ENCODE peak calls at places on chromosomes 7 and 10, in nine cellular contexts. One of them, this sample, is unnamed.

GRCh38 chr7:26202019-26202985 is 757 bp downstream of the CBX3 start:
- DNase-seq in fibroblast of lung: peak; percentile 29
- DNase-seq in lung: no peak
- DNase-seq in psoas muscle: peak; percentile 62
- DNase-seq in cardiac muscle cell: peak; percentile 66
- DNase-seq in breast epithelium: no peak
- DNase-seq in ascending aorta: peak; percentile 70
- DNase-seq in CD8-positive, alpha-beta memory T cell: peak; percentile 44
- DNase-seq in Peyer's patch: peak; percentile 49
- DNase-seq in this sample: peak; percentile 57

GRCh38 chr10:14571866-14572507 is 202.7 kb downstream of the FAM107B start:
- DNase-seq in fibroblast of lung: peak; percentile 68
- DNase-seq in lung: peak; percentile 90
- DNase-seq in psoas muscle: no peak
- DNase-seq in cardiac muscle cell: no peak
- DNase-seq in breast epithelium: peak; percentile 59
- DNase-seq in ascending aorta: peak; percentile 79
- DNase-seq in CD8-positive, alpha-beta memory T cell: peak; percentile 40
- DNase-seq in Peyer's patch: peak; percentile 62
- DNase-seq in this sample: peak; percentile 53

GRCh38 chr7:79241288-79242055 is 212.0 kb downstream of the MAGI2 start:
- DNase-seq in fibroblast of lung: peak; percentile 80
- DNase-seq in lung: no peak
- DNase-seq in psoas muscle: no peak
- DNase-seq in cardiac muscle cell: no peak
- DNase-seq in breast epithelium: no peak
- DNase-seq in ascending aorta: no peak
- DNase-seq in CD8-positive, alpha-beta memory T cell: no peak
- DNase-seq in Peyer's patch: no peak
- DNase-seq in this sample: no peak

GRCh38 chr7:13874783-13875182 is 114.7 kb downstream of the ETV1 start:
- DNase-seq in fibroblast of lung: peak; percentile 85
- DNase-seq in lung: no peak
- DNase-seq in psoas muscle: no peak
- DNase-seq in cardiac muscle cell: no peak
- DNase-seq in breast epithelium: no peak
- DNase-seq in ascending aorta: no peak
- DNase-seq in CD8-positive, alpha-beta memory T cell: no peak
- DNase-seq in Peyer's patch: no peak
- DNase-seq in this sample: no peak

GRCh38 chr7:6453737-6454136 is 6.0 kb upstream of the DAGLB start:
- DNase-seq in fibroblast of lung: peak; percentile 93
- DNase-seq in lung: no peak
- DNase-seq in psoas muscle: no peak
- DNase-seq in cardiac muscle cell: no peak
- DNase-seq in breast epithelium: no peak
- DNase-seq in ascending aorta: no peak
- DNase-seq in CD8-positive, alpha-beta memory T cell: no peak
- DNase-seq in Peyer's patch: no peak
- DNase-seq in this sample: no peak

GRCh38 chr10:88110355-88110754 is 246.9 kb downstream of the PTEN start:
- DNase-seq in fibroblast of lung: peak; percentile 82
- DNase-seq in lung: no peak
- DNase-seq in psoas muscle: no peak
- DNase-seq in cardiac muscle cell: no peak
- DNase-seq in breast epithelium: no peak
- DNase-seq in ascending aorta: no peak
- DNase-seq in CD8-positive, alpha-beta memory T cell: no peak
- DNase-seq in Peyer's patch: no peak
- DNase-seq in this sample: no peak

GRCh38 chr10:110566472-110567200 is 859 bp upstream of the SMC3 start:
- DNase-seq in fibroblast of lung: no peak
- DNase-seq in lung: no peak
- DNase-seq in psoas muscle: no peak
- DNase-seq in cardiac muscle cell: no peak
- DNase-seq in breast epithelium: no peak
- DNase-seq in ascending aorta: no peak
- DNase-seq in CD8-positive, alpha-beta memory T cell: no peak
- DNase-seq in Peyer's patch: no peak
- DNase-seq in this sample: no peak

GRCh38 chr10:29659770-29660097 is 25.0 kb upstream of the SVIL start:
- DNase-seq in fibroblast of lung: no peak
- DNase-seq in lung: no peak
- DNase-seq in psoas muscle: no peak
- DNase-seq in cardiac muscle cell: no peak
- DNase-seq in breast epithelium: no peak
- DNase-seq in ascending aorta: no peak
- DNase-seq in CD8-positive, alpha-beta memory T cell: no peak
- DNase-seq in Peyer's patch: no peak
- DNase-seq in this sample: no peak

GRCh38 chr10:88493676-88494483 is 89.2 kb downstream of the RNLS start:
- DNase-seq in fibroblast of lung: peak; percentile 83
- DNase-seq in lung: no peak
- DNase-seq in psoas muscle: no peak
- DNase-seq in cardiac muscle cell: no peak
- DNase-seq in breast epithelium: no peak
- DNase-seq in ascending aorta: no peak
- DNase-seq in CD8-positive, alpha-beta memory T cell: no peak
- DNase-seq in Peyer's patch: no peak
- DNase-seq in this sample: no peak

GRCh38 chr10:31582365-31583052 is 263.5 kb downstream of the ZEB1 start:
- DNase-seq in fibroblast of lung: peak; percentile 31
- DNase-seq in lung: no peak
- DNase-seq in psoas muscle: no peak
- DNase-seq in cardiac muscle cell: no peak
- DNase-seq in breast epithelium: no peak
- DNase-seq in ascending aorta: no peak
- DNase-seq in CD8-positive, alpha-beta memory T cell: no peak
- DNase-seq in Peyer's patch: no peak
- DNase-seq in this sample: no peak

GRCh38 chr7:51020944-51021343 is 238.2 kb upstream of the GRB10 start:
- DNase-seq in fibroblast of lung: no peak
- DNase-seq in lung: no peak
- DNase-seq in psoas muscle: no peak
- DNase-seq in cardiac muscle cell: no peak
- DNase-seq in breast epithelium: no peak
- DNase-seq in ascending aorta: peak; percentile 4
- DNase-seq in CD8-positive, alpha-beta memory T cell: no peak
- DNase-seq in Peyer's patch: no peak
- DNase-seq in this sample: no peak

GRCh38 chr7:139618482-139619366 is 95.2 kb downstream of the CLEC2L start:
- DNase-seq in fibroblast of lung: no peak
- DNase-seq in lung: peak; percentile 41
- DNase-seq in psoas muscle: no peak
- DNase-seq in cardiac muscle cell: peak; percentile 48
- DNase-seq in breast epithelium: no peak
- DNase-seq in ascending aorta: no peak
- DNase-seq in CD8-positive, alpha-beta memory T cell: no peak
- DNase-seq in Peyer's patch: peak; percentile 32
- DNase-seq in this sample: no peak

GRCh38 chr10:109831846-109832245 is 91.5 kb downstream of the XPNPEP1 start:
- DNase-seq in fibroblast of lung: no peak
- DNase-seq in lung: no peak
- DNase-seq in psoas muscle: no peak
- DNase-seq in cardiac muscle cell: no peak
- DNase-seq in breast epithelium: no peak
- DNase-seq in ascending aorta: no peak
- DNase-seq in CD8-positive, alpha-beta memory T cell: no peak
- DNase-seq in Peyer's patch: no peak
- DNase-seq in this sample: no peak

GRCh38 chr7:2166625-2167280 is 66.0 kb downstream of the MAD1L1 start:
- DNase-seq in fibroblast of lung: no peak
- DNase-seq in lung: no peak
- DNase-seq in psoas muscle: no peak
- DNase-seq in cardiac muscle cell: no peak
- DNase-seq in breast epithelium: no peak
- DNase-seq in ascending aorta: no peak
- DNase-seq in CD8-positive, alpha-beta memory T cell: no peak
- DNase-seq in Peyer's patch: no peak
- DNase-seq in this sample: no peak

GRCh38 chr7:55593172-55593514 is 20.8 kb upstream of the VOPP1 start:
- DNase-seq in fibroblast of lung: no peak
- DNase-seq in lung: no peak
- DNase-seq in psoas muscle: no peak
- DNase-seq in cardiac muscle cell: no peak
- DNase-seq in breast epithelium: peak; percentile 30
- DNase-seq in ascending aorta: no peak
- DNase-seq in CD8-positive, alpha-beta memory T cell: no peak
- DNase-seq in Peyer's patch: no peak
- DNase-seq in this sample: no peak

GRCh38 chr7:148161771-148162170 is 428.8 kb upstream of the C7orf33 start:
- DNase-seq in fibroblast of lung: no peak
- DNase-seq in lung: no peak
- DNase-seq in psoas muscle: no peak
- DNase-seq in cardiac muscle cell: no peak
- DNase-seq in breast epithelium: no peak
- DNase-seq in ascending aorta: no peak
- DNase-seq in CD8-positive, alpha-beta memory T cell: no peak
- DNase-seq in Peyer's patch: no peak
- DNase-seq in this sample: no peak

GRCh38 chr10:68099736-68100135 is 9.6 kb upstream of the MYPN start:
- DNase-seq in fibroblast of lung: peak; percentile 91
- DNase-seq in lung: no peak
- DNase-seq in psoas muscle: no peak
- DNase-seq in cardiac muscle cell: no peak
- DNase-seq in breast epithelium: no peak
- DNase-seq in ascending aorta: no peak
- DNase-seq in CD8-positive, alpha-beta memory T cell: no peak
- DNase-seq in Peyer's patch: no peak
- DNase-seq in this sample: no peak

GRCh38 chr7:135846339-135846738 is 97.7 kb upstream of the FAM180A start:
- DNase-seq in fibroblast of lung: no peak
- DNase-seq in lung: no peak
- DNase-seq in psoas muscle: no peak
- DNase-seq in cardiac muscle cell: no peak
- DNase-seq in breast epithelium: no peak
- DNase-seq in ascending aorta: no peak
- DNase-seq in CD8-positive, alpha-beta memory T cell: no peak
- DNase-seq in Peyer's patch: no peak
- DNase-seq in this sample: no peak

GRCh38 chr10:26699631-26700030 is 2.1 kb downstream of the PDSS1 start:
- DNase-seq in fibroblast of lung: no peak
- DNase-seq in lung: no peak
- DNase-seq in psoas muscle: no peak
- DNase-seq in cardiac muscle cell: no peak
- DNase-seq in breast epithelium: no peak
- DNase-seq in ascending aorta: no peak
- DNase-seq in CD8-positive, alpha-beta memory T cell: no peak
- DNase-seq in Peyer's patch: no peak
- DNase-seq in this sample: no peak

GRCh38 chr10:53597835-53598251 is 825.3 kb upstream of the MBL2 start:
- DNase-seq in fibroblast of lung: peak; percentile 69
- DNase-seq in lung: no peak
- DNase-seq in psoas muscle: no peak
- DNase-seq in cardiac muscle cell: no peak
- DNase-seq in breast epithelium: no peak
- DNase-seq in ascending aorta: no peak
- DNase-seq in CD8-positive, alpha-beta memory T cell: no peak
- DNase-seq in Peyer's patch: no peak
- DNase-seq in this sample: no peak

GRCh38 chr10:20936388-20936787 is 39.3 kb upstream of the NEBL start:
- DNase-seq in fibroblast of lung: no peak
- DNase-seq in lung: no peak
- DNase-seq in psoas muscle: no peak
- DNase-seq in cardiac muscle cell: no peak
- DNase-seq in breast epithelium: no peak
- DNase-seq in ascending aorta: no peak
- DNase-seq in CD8-positive, alpha-beta memory T cell: no peak
- DNase-seq in Peyer's patch: no peak
- DNase-seq in this sample: no peak

GRCh38 chr7:106287786-106288185 is 3.0 kb upstream of the NAMPT start:
- DNase-seq in fibroblast of lung: no peak
- DNase-seq in lung: no peak
- DNase-seq in psoas muscle: no peak
- DNase-seq in cardiac muscle cell: no peak
- DNase-seq in breast epithelium: no peak
- DNase-seq in ascending aorta: no peak
- DNase-seq in CD8-positive, alpha-beta memory T cell: no peak
- DNase-seq in Peyer's patch: no peak
- DNase-seq in this sample: no peak

GRCh38 chr10:74882831-74883230 is 56.4 kb downstream of the KAT6B start:
- DNase-seq in fibroblast of lung: peak; percentile 45
- DNase-seq in lung: no peak
- DNase-seq in psoas muscle: no peak
- DNase-seq in cardiac muscle cell: no peak
- DNase-seq in breast epithelium: no peak
- DNase-seq in ascending aorta: no peak
- DNase-seq in CD8-positive, alpha-beta memory T cell: no peak
- DNase-seq in Peyer's patch: no peak
- DNase-seq in this sample: no peak
- H3K27ac ChIP-seq in fibroblast of lung: no peak overlapping the region
- H3K27ac ChIP-seq in lung: no peak overlapping the region
- H3K27ac ChIP-seq in psoas muscle: no peak overlapping the region
- H3K27ac ChIP-seq in cardiac muscle cell: no peak overlapping the region
- H3K27ac ChIP-seq in breast epithelium: no peak overlapping the region
- H3K27ac ChIP-seq in ascending aorta: no peak overlapping the region
- H3K27ac ChIP-seq in CD8-positive, alpha-beta memory T cell: no peak overlapping the region
- H3K27ac ChIP-seq in Peyer's patch: no peak overlapping the region
- H3K27ac ChIP-seq in this sample: no peak overlapping the region

GRCh38 chr7:12692479-12693259 is 5.2 kb downstream of the ARL4A start:
- DNase-seq in fibroblast of lung: no peak
- DNase-seq in lung: no peak
- DNase-seq in psoas muscle: no peak
- DNase-seq in cardiac muscle cell: no peak
- DNase-seq in breast epithelium: no peak
- DNase-seq in ascending aorta: no peak
- DNase-seq in CD8-positive, alpha-beta memory T cell: no peak
- DNase-seq in Peyer's patch: no peak
- DNase-seq in this sample: no peak
- H3K4me3 ChIP-seq in fibroblast of lung: no peak overlapping the region
- H3K4me3 ChIP-seq in lung: no peak overlapping the region
- H3K4me3 ChIP-seq in psoas muscle: no peak overlapping the region
- H3K4me3 ChIP-seq in cardiac muscle cell: no peak overlapping the region
- H3K4me3 ChIP-seq in breast epithelium: peak overlapping the region; percentile 65
- H3K4me3 ChIP-seq in ascending aorta: no peak overlapping the region
- H3K4me3 ChIP-seq in CD8-positive, alpha-beta memory T cell: no peak overlapping the region
- H3K4me3 ChIP-seq in Peyer's patch: no peak overlapping the region
- H3K4me3 ChIP-seq in this sample: no peak overlapping the region

GRCh38 chr10:11180228-11180627 is 162.6 kb downstream of the CELF2 start:
- DNase-seq in fibroblast of lung: no peak
- DNase-seq in lung: no peak
- DNase-seq in psoas muscle: no peak
- DNase-seq in cardiac muscle cell: no peak
- DNase-seq in breast epithelium: no peak
- DNase-seq in ascending aorta: no peak
- DNase-seq in CD8-positive, alpha-beta memory T cell: peak; percentile 58
- DNase-seq in Peyer's patch: peak; percentile 58
- DNase-seq in this sample: peak; percentile 68
- H3K27ac ChIP-seq in fibroblast of lung: no peak overlapping the region
- H3K27ac ChIP-seq in lung: peak overlapping the region; percentile 24
- H3K27ac ChIP-seq in psoas muscle: no peak overlapping the region
- H3K27ac ChIP-seq in cardiac muscle cell: peak overlapping the region; percentile 84
- H3K27ac ChIP-seq in breast epithelium: peak overlapping the region; percentile 12
- H3K27ac ChIP-seq in ascending aorta: peak overlapping the region; percentile 20
- H3K27ac ChIP-seq in CD8-positive, alpha-beta memory T cell: peak overlapping the region; percentile 69
- H3K27ac ChIP-seq in Peyer's patch: peak overlapping the region; percentile 55
- H3K27ac ChIP-seq in this sample: peak overlapping the region; percentile 48

GRCh38 chr7:150996289-150997074 is 5.7 kb downstream of the NOS3 start:
- DNase-seq in fibroblast of lung: no peak
- DNase-seq in lung: no peak
- DNase-seq in psoas muscle: no peak
- DNase-seq in cardiac muscle cell: no peak
- DNase-seq in breast epithelium: no peak
- DNase-seq in ascending aorta: no peak
- DNase-seq in CD8-positive, alpha-beta memory T cell: no peak
- DNase-seq in Peyer's patch: no peak
- DNase-seq in this sample: no peak
- H3K4me3 ChIP-seq in fibroblast of lung: no peak overlapping the region
- H3K4me3 ChIP-seq in lung: no peak overlapping the region
- H3K4me3 ChIP-seq in psoas muscle: no peak overlapping the region
- H3K4me3 ChIP-seq in cardiac muscle cell: no peak overlapping the region
- H3K4me3 ChIP-seq in breast epithelium: no peak overlapping the region
- H3K4me3 ChIP-seq in ascending aorta: no peak overlapping the region
- H3K4me3 ChIP-seq in CD8-positive, alpha-beta memory T cell: no peak overlapping the region
- H3K4me3 ChIP-seq in Peyer's patch: no peak overlapping the region
- H3K4me3 ChIP-seq in this sample: no peak overlapping the region

This sample was measured in CD8-positive, alpha-beta T cell.